ENCODE peak calls at places on chromosomes 3 and 15, in four cellular contexts. One of them, this sample, is unnamed.

GRCh38 chr3:101962055-101962454 is 112.7 kb downstream of the NFKBIZ start:
- DNase-seq in WTC11: no peak
- DNase-seq in K562: no peak
- DNase-seq in HepG2: no peak
- DNase-seq in this sample: no peak

GRCh38 chr15:85858586-85859375 is 64.1 kb upstream of the KLHL25 start:
- DNase-seq in WTC11: peak
- DNase-seq in HepG2: peak
- DNase-seq in K562: peak
- DNase-seq in this sample: peak

GRCh38 chr3:42148982-42149432 is 57.9 kb downstream of the TRAK1 start:
- DNase-seq in K562: peak
- DNase-seq in WTC11: peak
- DNase-seq in HepG2: no peak
- DNase-seq in this sample: peak

GRCh38 chr3:178393833-178394232 is 142.4 kb upstream of the KCNMB2 start:
- DNase-seq in HepG2: no peak
- DNase-seq in WTC11: no peak
- DNase-seq in K562: no peak
- DNase-seq in this sample: no peak

GRCh38 chr3:137998643-137999042 is 11.3 kb upstream of the CLDN18 start:
- DNase-seq in HepG2: no peak
- DNase-seq in K562: no peak
- DNase-seq in WTC11: no peak
- DNase-seq in this sample: no peak

GRCh38 chr3:193769437-193769836 is 176.4 kb downstream of the OPA1 start:
- DNase-seq in WTC11: no peak
- DNase-seq in K562: no peak
- DNase-seq in HepG2: no peak
- DNase-seq in this sample: no peak

GRCh38 chr3:46130631-46131310 is 77.3 kb downstream of the CCR1 start:
- DNase-seq in WTC11: no peak
- DNase-seq in HepG2: no peak
- DNase-seq in K562: no peak
- DNase-seq in this sample: no peak

GRCh38 chr3:122082357-122082756 is 27.2 kb downstream of the CD86 start:
- DNase-seq in HepG2: no peak
- DNase-seq in K562: no peak
- DNase-seq in WTC11: no peak
- DNase-seq in this sample: no peak

GRCh38 chr3:195807681-195808121 is 4.0 kb downstream of the MUC4 start:
- DNase-seq in K562: no peak
- DNase-seq in WTC11: no peak
- DNase-seq in HepG2: no peak
- DNase-seq in this sample: no peak

GRCh38 chr15:25170781-25171110 is 216.0 kb downstream of the SNRPN start:
- DNase-seq in WTC11: no peak
- DNase-seq in K562: no peak
- DNase-seq in HepG2: no peak
- DNase-seq in this sample: no peak

GRCh38 chr15:49421991-49422390 is 1.1 kb upstream of the FGF7 start:
- DNase-seq in WTC11: peak
- DNase-seq in K562: peak
- DNase-seq in HepG2: peak
- DNase-seq in this sample: peak

GRCh38 chr15:98823012-98823458 is 174.7 kb downstream of the IGF1R start:
- DNase-seq in HepG2: no peak
- DNase-seq in WTC11: peak
- DNase-seq in K562: no peak
- DNase-seq in this sample: peak

GRCh38 chr15:68275165-68275746 is 2.3 kb upstream of the FEM1B start:
- DNase-seq in WTC11: no peak
- DNase-seq in HepG2: peak
- DNase-seq in K562: no peak
- DNase-seq in this sample: no peak

GRCh38 chr3:119289371-119289770 is 4.8 kb upstream of the ARHGAP31 start:
- DNase-seq in WTC11: no peak
- DNase-seq in K562: no peak
- DNase-seq in HepG2: no peak
- DNase-seq in this sample: no peak

GRCh38 chr15:75234191-75234810 is 23.8 kb upstream of the GOLGA6C start:
- DNase-seq in K562: no peak
- DNase-seq in WTC11: peak
- DNase-seq in HepG2: no peak
- DNase-seq in this sample: no peak

GRCh38 chr3:141913150-141913811 is 36.8 kb downstream of the ATP1B3 start:
- DNase-seq in K562: peak
- DNase-seq in WTC11: no peak
- DNase-seq in HepG2: peak
- DNase-seq in this sample: peak

DNA sequence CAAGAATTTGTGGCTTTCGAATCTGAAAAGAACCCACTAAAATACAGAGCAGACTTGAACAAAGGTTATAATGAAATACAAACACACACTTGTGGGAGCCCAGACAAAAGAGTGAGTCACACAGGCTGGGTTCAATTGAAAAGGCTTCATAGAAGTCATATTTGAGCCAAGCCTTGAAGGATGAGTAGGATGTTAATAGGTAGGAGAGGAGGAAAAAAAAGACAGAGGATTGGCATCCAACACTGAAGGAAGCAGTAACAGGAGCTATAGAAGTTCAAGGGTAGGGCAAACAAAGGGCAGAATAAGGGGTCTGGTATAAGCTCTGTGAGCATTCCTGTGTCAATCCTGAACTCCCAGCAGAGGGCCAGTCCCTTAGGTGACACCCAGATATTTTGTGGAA is 325.4 kb downstream of the FOXP1 start:
- DNase-seq in K562: no peak
- DNase-seq in HepG2: peak
- DNase-seq in WTC11: no peak
- DNase-seq in this sample: no peak
- TF ChIP-seq ELF4 in K562: no peak
- TF ChIP-seq ELF4 in HepG2: no peak
- TF ChIP-seq ELF4 in WTC11: no peak
- TF ChIP-seq ELF4 in this sample: no peak

DNA sequence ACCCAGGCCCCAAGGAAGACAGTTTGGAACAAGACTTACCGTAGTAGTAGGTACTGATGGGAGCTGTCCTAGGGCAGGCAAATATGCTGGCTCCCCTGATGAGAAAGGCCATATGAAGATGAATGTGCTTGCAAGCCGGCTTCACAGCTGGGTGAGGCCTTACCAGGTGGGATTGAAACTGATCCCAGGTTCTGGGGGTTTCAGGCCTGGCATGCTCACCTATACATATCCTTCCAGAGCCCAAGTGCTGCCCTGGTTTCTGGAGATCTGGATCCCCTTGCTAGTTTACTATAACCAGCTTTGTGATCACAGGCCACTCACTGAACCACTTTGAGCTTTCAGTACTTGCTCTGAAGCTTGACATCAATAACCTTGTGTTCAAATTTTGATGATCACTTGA is 274.3 kb downstream of the EPHB1 start:
- DNase-seq in K562: no peak
- DNase-seq in HepG2: no peak
- DNase-seq in WTC11: no peak
- DNase-seq in this sample: no peak
- TF ChIP-seq ELF4 in K562: no peak
- TF ChIP-seq ELF4 in HepG2: no peak
- TF ChIP-seq ELF4 in WTC11: no peak
- TF ChIP-seq ELF4 in this sample: no peak

GRCh38 chr3:190430906-190431305 is 18.8 kb downstream of the TMEM207 start:
- DNase-seq in HepG2: no peak
- DNase-seq in K562: no peak
- DNase-seq in WTC11: no peak
- DNase-seq in this sample: no peak
- TF ChIP-seq ELF4 in HepG2: no peak
- TF ChIP-seq ELF4 in K562: no peak
- TF ChIP-seq ELF4 in WTC11: no peak
- TF ChIP-seq ELF4 in this sample: no peak

GRCh38 chr3:171459942-171460225 is 321 bp downstream of the TNIK start:
- DNase-seq in HepG2: no peak
- DNase-seq in K562: no peak
- DNase-seq in WTC11: no peak
- DNase-seq in this sample: no peak

GRCh38 chr3:171458056-171458856 is 1.9 kb downstream of the TNIK start:
- DNase-seq in K562: no peak
- DNase-seq in WTC11: peak
- DNase-seq in HepG2: no peak
- DNase-seq in this sample: no peak

GRCh38 chr3:171459130-171459941 is 869 bp downstream of the TNIK start:
- DNase-seq in WTC11: peak
- DNase-seq in K562: no peak
- DNase-seq in HepG2: no peak
- DNase-seq in this sample: peak

GRCh38 chr3:171457263-171458055 is 2.7 kb downstream of the TNIK start:
- DNase-seq in HepG2: no peak
- DNase-seq in WTC11: no peak
- DNase-seq in K562: no peak
- DNase-seq in this sample: no peak

DNA sequence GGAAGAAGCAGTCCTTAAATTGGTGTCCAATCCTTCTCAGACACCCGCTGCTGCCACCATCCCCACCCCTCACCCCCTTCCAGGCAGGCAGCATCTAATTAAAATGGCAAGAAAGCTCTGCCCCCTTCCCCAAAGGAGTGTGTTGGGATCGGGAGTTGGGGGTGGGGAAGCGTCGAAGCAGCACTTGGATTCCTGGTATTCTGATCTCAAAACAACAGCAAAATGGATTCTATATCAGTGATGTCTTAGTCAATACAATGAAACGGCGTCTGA is 1.4 kb downstream of the TNIK start:
- DNase-seq in WTC11: peak
- DNase-seq in HepG2: no peak
- DNase-seq in K562: no peak
- DNase-seq in this sample: no peak
- TF ChIP-seq ELF4 in WTC11: no peak
- TF ChIP-seq ELF4 in HepG2: no peak
- TF ChIP-seq ELF4 in K562: no peak
- TF ChIP-seq ELF4 in this sample: no peak

DNA sequence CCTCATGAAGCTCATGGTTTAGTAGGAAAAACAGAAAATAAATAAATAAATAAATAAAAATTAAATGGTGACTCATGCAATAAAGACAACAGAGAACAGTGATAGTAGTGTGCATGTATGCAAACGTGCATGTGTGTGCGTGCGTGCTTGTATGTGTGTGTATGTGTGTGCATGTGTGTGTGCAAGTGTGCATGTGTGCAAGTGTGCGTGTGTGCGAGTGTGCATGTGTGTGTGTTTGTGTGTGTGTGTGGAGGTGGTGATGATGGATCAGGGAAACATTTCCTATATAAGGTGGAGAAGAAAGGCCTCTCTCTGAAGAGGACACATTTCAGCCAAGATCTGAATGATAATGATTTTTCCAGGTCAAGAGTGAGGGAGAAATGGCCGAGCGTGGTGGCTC is 47.2 kb downstream of the CACNA2D3 start:
- DNase-seq in HepG2: no peak
- DNase-seq in WTC11: no peak
- DNase-seq in K562: no peak
- DNase-seq in this sample: no peak
- TF ChIP-seq ELF4 in HepG2: no peak
- TF ChIP-seq ELF4 in WTC11: no peak
- TF ChIP-seq ELF4 in K562: no peak
- TF ChIP-seq ELF4 in this sample: no peak

GRCh38 chr3:128071771-128072453 is 19.7 kb downstream of the SEC61A1 start:
- DNase-seq in K562: no peak
- DNase-seq in WTC11: no peak
- DNase-seq in HepG2: no peak
- DNase-seq in this sample: no peak
- TF ChIP-seq ELF4 in K562: no peak
- TF ChIP-seq ELF4 in WTC11: no peak
- TF ChIP-seq ELF4 in HepG2: no peak
- TF ChIP-seq ELF4 in this sample: no peak